ENCODE peak calls at places on chromosomes 4 and X, in ten cellular contexts. M, Y, B, O, C, I, S, L, V and W are unnamed samples.

GRCh38 chr4:134202557-134202956 is 968 bp upstream of the PABPC4L start:
- DNase-seq in M (no peak), Y (peak; percentile 31), B (no peak), O (no peak), C (no peak), I (no peak), S (no peak), L (no peak), V (no peak), W (no peak)

GRCh38 chrX:69564665-69565064 is 51.2 kb upstream of the EDA start:
- DNase-seq in M (no peak), Y (no peak), B (no peak), O (no peak), C (no peak), I (no peak), S (no peak), L (no peak), V (no peak), W (no peak)

GRCh38 chrX:66163849-66164401 is at the start of gene HEPH:
- DNase-seq in M (no peak), Y (peak; percentile 56), B (no peak), O (no peak), C (peak; percentile 35), I (peak; percentile 65), S (no peak), L (peak; percentile 34), V (no peak), W (peak; percentile 1)

GRCh38 chr4:80182237-80182866 is 15.0 kb upstream of the PRDM8 start:
- DNase-seq in M (no peak), Y (no peak), B (no peak), O (no peak), C (no peak), I (no peak), S (no peak), L (no peak), V (no peak), W (no peak)

GRCh38 chrX:43612400-43612799 is 43.7 kb upstream of the MAOA start:
- DNase-seq in M (no peak), Y (no peak), B (no peak), O (no peak), C (no peak), I (no peak), S (no peak), L (no peak), V (no peak), W (no peak)

GRCh38 chr4:1669270-1669669 is 14.8 kb downstream of the FAM53A start:
- DNase-seq in M (no peak), Y (no peak), B (no peak), O (no peak), C (no peak), I (no peak), S (no peak), L (no peak), V (no peak), W (no peak)

GRCh38 chr4:190020790-190021717 is 6.0 kb downstream of the FRG2 start:
- DNase-seq in M (no peak), Y (peak; percentile 66), B (no peak), O (peak; percentile 68), C (peak; percentile 51), I (peak; percentile 83), S (no peak), L (peak; percentile 29), V (peak; percentile 88), W (no peak)

GRCh38 chr4:137124278-137124932 is 407.9 kb downstream of the PCDH18 start:
- DNase-seq in M (peak; percentile 4), Y (no peak), B (no peak), O (peak; percentile 14), C (peak; percentile 6), I (peak; percentile 61), S (no peak), L (peak; percentile 79), V (no peak), W (peak; percentile 33)

GRCh38 chr4:118920247-118920646 is 31.6 kb downstream of the SYNPO2 start:
- DNase-seq in M (no peak), Y (peak; percentile 75), B (no peak), O (no peak), C (no peak), I (no peak), S (peak; percentile 52), L (peak; percentile 71), V (no peak), W (no peak)

GRCh38 chrX:153970398-153971123 is 1.1 kb downstream of the HCFC1 start:
- DNase-seq in M (no peak), Y (no peak), B (peak; percentile 66), O (peak; percentile 59), C (peak; percentile 32), I (peak; percentile 73), S (peak; percentile 77), L (peak; percentile 71), V (peak; percentile 80), W (peak; percentile 81)

GRCh38 chrX:110304371-110304770 is 13.5 kb downstream of the AMMECR1 start:
- DNase-seq in M (no peak), Y (no peak), B (no peak), O (no peak), C (no peak), I (no peak), S (no peak), L (no peak), V (no peak), W (no peak)

GRCh38 chr4:44629280-44629866 is 22.1 kb downstream of the YIPF7 start:
- DNase-seq in M (peak; percentile 45), Y (peak; percentile 47), B (no peak), O (peak; percentile 49), C (peak; percentile 30), I (peak; percentile 66), S (no peak), L (peak; percentile 43), V (no peak), W (no peak)

GRCh38 chr4:15427715-15428114 is at the start of gene C1QTNF7:
- DNase-seq in M (no peak), Y (no peak), B (no peak), O (no peak), C (no peak), I (no peak), S (no peak), L (no peak), V (no peak), W (no peak)

GRCh38 chr4:40228497-40229365 is 31.9 kb downstream of the RHOH start:
- DNase-seq in M (peak; percentile 25), Y (no peak), B (no peak), O (no peak), C (no peak), I (peak; percentile 36), S (no peak), L (no peak), V (no peak), W (no peak)

GRCh38 chr4:118557298-118557851 is 127.8 kb upstream of the METTL14 start:
- DNase-seq in M (no peak), Y (no peak), B (no peak), O (no peak), C (no peak), I (peak; percentile 1), S (no peak), L (peak; percentile 62), V (no peak), W (peak; percentile 57)

GRCh38 chrX:102837843-102838242 is 99.2 kb upstream of the RAB40AL start:
- DNase-seq in M (no peak), Y (no peak), B (no peak), O (no peak), C (no peak), I (no peak), S (no peak), L (no peak), V (no peak), W (no peak)

GRCh38 chr4:133584714-133585113 is 435.6 kb downstream of the PCDH10 start:
- DNase-seq in M (no peak), Y (no peak), B (no peak), O (no peak), C (no peak), I (no peak), S (no peak), L (no peak), V (no peak), W (no peak)

GRCh38 chr4:145870155-145871020 is 68.2 kb downstream of the ZNF827 start:
- DNase-seq in M (no peak), Y (no peak), B (no peak), O (no peak), C (no peak), I (no peak), S (no peak), L (no peak), V (no peak), W (no peak)

GRCh38 chrX:81779701-81780100 is 577.8 kb downstream of the SH3BGRL start:
- DNase-seq in M (no peak), Y (no peak), B (no peak), O (no peak), C (no peak), I (no peak), S (no peak), L (no peak), V (no peak), W (no peak)
- H3K9me3 ChIP-seq in M (no peaks in the 10 kb centered on the region), Y (no peaks in the 10 kb centered on the region), B (no peaks in the 10 kb centered on the region), O (no peaks in the 10 kb centered on the region), C (peaks cover 9% of the 10 kb centered on the region), I (peaks cover 13% of the 10 kb centered on the region), S (no peaks in the 10 kb centered on the region), L (no peaks in the 10 kb centered on the region), V (no peaks in the 10 kb centered on the region), W (no peaks in the 10 kb centered on the region)

GRCh38 chr4:111954546-111954945 is 190.7 kb upstream of the FAM241A start:
- DNase-seq in M (no peak), Y (no peak), B (no peak), O (no peak), C (no peak), I (no peak), S (no peak), L (no peak), V (no peak), W (no peak)
- H3K9me3 ChIP-seq in M (no peaks in the 10 kb centered on the region), Y (no peaks in the 10 kb centered on the region), B (peaks cover 4% of the 10 kb centered on the region), O (no peaks in the 10 kb centered on the region), C (no peaks in the 10 kb centered on the region), I (no peaks in the 10 kb centered on the region), S (no peaks in the 10 kb centered on the region), L (no peaks in the 10 kb centered on the region), V (no peaks in the 10 kb centered on the region), W (no peaks in the 10 kb centered on the region)

GRCh38 chr4:4968161-4968757 is 51.0 kb downstream of the CYTL1 start:
- DNase-seq in M (no peak), Y (no peak), B (no peak), O (no peak), C (no peak), I (no peak), S (no peak), L (no peak), V (no peak), W (no peak)

GRCh38 chr4:4960574-4960973 is 58.7 kb downstream of the CYTL1 start:
- DNase-seq in M (no peak), Y (no peak), B (no peak), O (no peak), C (no peak), I (no peak), S (no peak), L (no peak), V (no peak), W (no peak)

GRCh38 chr4:4961936-4962335 is 57.3 kb downstream of the CYTL1 start:
- DNase-seq in M (no peak), Y (no peak), B (no peak), O (no peak), C (no peak), I (no peak), S (no peak), L (no peak), V (no peak), W (no peak)

GRCh38 chr4:4962928-4963327 is 56.3 kb downstream of the CYTL1 start:
- DNase-seq in M (no peak), Y (no peak), B (no peak), O (no peak), C (no peak), I (no peak), S (no peak), L (no peak), V (no peak), W (no peak)
- H3K9me3 ChIP-seq in M (peaks cover 1% of the 10 kb centered on the region), Y (peaks cover 3% of the 10 kb centered on the region), B (peaks cover 11% of the 10 kb centered on the region), O (no peaks in the 10 kb centered on the region), C (peaks cover 39% of the 10 kb centered on the region), I (peaks cover 20% of the 10 kb centered on the region), S (peaks cover 10% of the 10 kb centered on the region), L (peaks cover 9% of the 10 kb centered on the region), V (no peaks in the 10 kb centered on the region), W (no peaks in the 10 kb centered on the region)

GRCh38 chr4:477686-478085 is 21.3 kb downstream of the ZNF721 start:
- DNase-seq in M (no peak), Y (no peak), B (no peak), O (no peak), C (no peak), I (no peak), S (no peak), L (no peak), V (no peak), W (no peak)
- H3K9me3 ChIP-seq in M (no peaks in the 10 kb centered on the region), Y (no peaks in the 10 kb centered on the region), B (no peaks in the 10 kb centered on the region), O (no peaks in the 10 kb centered on the region), C (no peaks in the 10 kb centered on the region), I (no peaks in the 10 kb centered on the region), S (no peaks in the 10 kb centered on the region), L (peaks cover 14% of the 10 kb centered on the region), V (no peaks in the 10 kb centered on the region), W (no peaks in the 10 kb centered on the region)